ENCODE peak calls at places on chromosomes 7 and 10, in eight cellular contexts. N is GM04504; M is effector CD4-positive, alpha-beta T cell; A is EH; U is colonic mucosa; Z is retina; F is T-helper 1 cell; T is MCF 10A. H is an unnamed sample.

GRCh38 chr7:47576909-47577255 is 5.0 kb downstream of the TNS3 start:
- DNase-seq in M (no peak), F (no peak), A (no peak), U (no peak), N (no peak), Z (no peak), T (no peak), H (no peak)

GRCh38 chr10:47406870-47407648 is 23.0 kb upstream of the ZNF488 start:
- DNase-seq in T (peak), Z (no peak), A (peak), N (peak), F (no peak), M (no peak), U (no peak), H (peak)

GRCh38 chr7:31954500-31954899 is 115.7 kb downstream of the PDE1C start:
- DNase-seq in N (no peak), Z (no peak), U (no peak), F (no peak), M (no peak), T (no peak), A (no peak), H (no peak)

GRCh38 chr10:14125564-14125963 is 205.2 kb downstream of the FRMD4A start:
- DNase-seq in U (no peak), T (no peak), M (no peak), Z (peak), N (no peak), F (no peak), A (no peak), H (no peak)

GRCh38 chr7:69256634-69257081 is 341.6 kb upstream of the AUTS2 start:
- DNase-seq in N (peak), Z (peak), T (no peak), F (no peak), M (no peak), U (no peak), A (no peak), H (no peak)

GRCh38 chr7:80748302-80749042 is 110.0 kb downstream of the CD36 start:
- DNase-seq in N (no peak), M (no peak), T (no peak), Z (peak), F (no peak), U (no peak), A (no peak), H (no peak)

GRCh38 chr7:1546909-1547776 is 8.9 kb downstream of the TMEM184A start:
- DNase-seq in T (no peak), U (no peak), N (no peak), A (no peak), M (no peak), Z (no peak), F (no peak), H (no peak)

GRCh38 chr10:6841746-6842145 is 261.7 kb upstream of the PRKCQ start:
- DNase-seq in F (no peak), A (no peak), T (no peak), Z (no peak), N (no peak), M (no peak), U (no peak), H (no peak)

GRCh38 chr10:31101123-31101522 is 69.5 kb upstream of the ZNF438 start:
- DNase-seq in F (no peak), A (peak), M (no peak), U (no peak), T (peak), N (peak), Z (no peak), H (peak)

GRCh38 chr7:36607741-36608140 is 116.6 kb downstream of the AOAH start:
- DNase-seq in N (no peak), F (no peak), Z (no peak), T (no peak), A (no peak), M (no peak), U (no peak), H (no peak)

GRCh38 chr10:4810093-4810492 is 15.9 kb upstream of the AKR1E2 start:
- DNase-seq in Z (no peak), U (no peak), T (peak), N (no peak), F (no peak), A (peak), M (no peak), H (no peak)

H was measured in hepatic stellate cell.